ENCODE peak calls at places on chromosomes 1 and 21, in five cellular contexts. G is GM23248, E is posterior vena cava, Q is breast epithelium, A is HEK293T. J is an unnamed sample.

GRCh38 chr1:190479028-190479427 is 1.4 kb upstream of the BRINP3 start:
- DNase-seq in E (no peak), Q (no peak), G (no peak), A (no peak), J (no peak)

GRCh38 chr1:224884428-224884827 is 45.0 kb upstream of the DNAH14 start:
- DNase-seq in A (no peak), G (no peak), E (no peak), Q (no peak), J (no peak)

GRCh38 chr1:181503130-181503810 is 20.0 kb downstream of the CACNA1E start:
- DNase-seq in Q (no peak), A (no peak), E (no peak), G (peak), J (no peak)

GRCh38 chr1:2942410-2942809 is 78.9 kb upstream of the ACTRT2 start:
- DNase-seq in A (no peak), G (no peak), Q (no peak), E (peak), J (peak)

GRCh38 chr1:61585714-61586113 is 139.2 kb downstream of the TM2D1 start:
- DNase-seq in Q (no peak), E (no peak), G (peak), A (no peak), J (no peak)

GRCh38 chr1:170700842-170701305 is 36.9 kb downstream of the PRRX1 start:
- DNase-seq in E (no peak), G (peak), A (no peak), Q (no peak), J (no peak)

GRCh38 chr1:11475718-11476117 is 3.2 kb upstream of the DISP3 start:
- DNase-seq in G (no peak), E (no peak), A (no peak), Q (no peak), J (no peak)

GRCh38 chr1:32892368-32893197 is 6.3 kb downstream of the HPCA start:
- DNase-seq in G (peak), A (peak), Q (no peak), E (peak), J (peak)

GRCh38 chr1:19390901-19391595 is 78.9 kb downstream of the SLC66A1 start:
- DNase-seq in E (no peak), A (peak), G (peak), Q (no peak), J (peak)

GRCh38 chr1:230703679-230704385 is 10.1 kb downstream of the AGT start:
- DNase-seq in A (no peak), Q (no peak), E (no peak), G (no peak), J (no peak)

GRCh38 chr1:30274176-30274936 is 449.0 kb downstream of the MATN1 start:
- DNase-seq in Q (no peak), A (no peak), E (no peak), G (no peak), J (no peak)

GRCh38 chr1:47330212-47330611 is 3.4 kb upstream of the CMPK1 start:
- DNase-seq in Q (no peak), E (no peak), A (no peak), G (no peak), J (no peak)

GRCh38 chr1:190478193-190479007 is 736 bp upstream of the BRINP3 start:
- DNase-seq in Q (no peak), G (peak), E (no peak), A (peak), J (no peak)

GRCh38 chr21:36728371-36729111 is 29.6 kb downstream of the SIM2 start:
- DNase-seq in Q (peak), E (no peak), A (no peak), G (no peak), J (no peak)

GRCh38 chr1:94095112-94095637 is 25.8 kb downstream of the ABCA4 start:
- DNase-seq in A (peak), G (peak), E (peak), Q (no peak), J (no peak)